ENCODE peak calls at places on chromosome X, in ten cellular contexts. O, F, T, H, G, X, B, E, P and J are unnamed samples. For H3K4me1, the result is how much of the 10 kb centered on the place peaks cover.

GRCh38 chrX:53290441-53291041 is 9.2 kb upstream of the IQSEC2 start:
- DNase-seq in O (no peak), F (no peak), T (no peak), H (no peak), G (no peak), X (no peak), B (peak), E (no peak), P (no peak), J (no peak)

GRCh38 chrX:154485150-154486051 is 1.0 kb downstream of the UBL4A start:
- DNase-seq in O (no peak), F (no peak), T (no peak), H (peak), G (no peak), X (no peak), B (peak), E (no peak), P (no peak), J (peak)

GRCh38 chrX:8288590-8288989 is 117.5 kb upstream of the VCX2 start:
- DNase-seq in O (no peak), F (no peak), T (no peak), H (no peak), G (no peak), X (no peak), B (no peak), E (no peak), P (no peak), J (no peak)

GRCh38 chrX:54411732-54412131 is 28.5 kb upstream of the TSR2 start:
- DNase-seq in O (no peak), F (no peak), T (no peak), H (no peak), G (peak), X (no peak), B (no peak), E (no peak), P (no peak), J (no peak)

GRCh38 chrX:35699642-35700041 is 98.5 kb upstream of the MAGEB16 start:
- DNase-seq in O (no peak), F (no peak), T (no peak), H (no peak), G (no peak), X (no peak), B (no peak), E (no peak), P (no peak), J (no peak)

GRCh38 chrX:42246814-42247213 is 323.5 kb upstream of the CASK start:
- DNase-seq in O (peak), F (no peak), T (no peak), H (no peak), G (no peak), X (no peak), B (no peak), E (peak), P (no peak), J (no peak)

GRCh38 chrX:151975228-151975593 is 735 bp upstream of the GABRE start:
- DNase-seq in O (no peak), F (no peak), T (no peak), H (no peak), G (no peak), X (no peak), B (no peak), E (no peak), P (no peak), J (no peak)

GRCh38 chrX:63784902-63785692 is at the start of gene ARHGEF9:
- DNase-seq in O (no peak), F (peak), T (no peak), H (no peak), G (peak), X (no peak), B (peak), E (no peak), P (peak), J (peak)

GRCh38 chrX:57364145-57364544 is 77.6 kb downstream of the FAAH2 start:
- DNase-seq in O (no peak), F (no peak), T (no peak), H (no peak), G (no peak), X (no peak), B (no peak), E (no peak), P (no peak), J (no peak)

GRCh38 chrX:139246295-139246694 is 284.2 kb upstream of the F9 start:
- DNase-seq in O (no peak), F (no peak), T (no peak), H (no peak), G (no peak), X (no peak), B (no peak), E (no peak), P (no peak), J (no peak)

GRCh38 chrX:67207912-67208311 is 335.9 kb upstream of the AR start:
- DNase-seq in O (no peak), F (no peak), T (no peak), H (no peak), G (no peak), X (no peak), B (no peak), E (no peak), P (no peak), J (no peak)

GRCh38 chrX:153687121-153688039 is at the start of gene SLC6A8:
- DNase-seq in O (peak), F (peak), T (peak), H (no peak), G (peak), X (peak), B (peak), E (peak), P (peak), J (peak)

GRCh38 chrX:115460565-115460888 is 100.4 kb upstream of the PLS3 start:
- DNase-seq in O (no peak), F (no peak), T (no peak), H (no peak), G (no peak), X (no peak), B (no peak), E (no peak), P (no peak), J (no peak)

GRCh38 chrX:149638860-149639259 is 7.3 kb upstream of the TMEM185A start:
- DNase-seq in O (no peak), F (no peak), T (no peak), H (no peak), G (no peak), X (peak), B (no peak), E (no peak), P (no peak), J (no peak)

GRCh38 chrX:1464282-1465131 is 11.8 kb upstream of the ASMTL start:
- DNase-seq in O (no peak), F (no peak), T (no peak), H (no peak), G (peak), X (peak), B (peak), E (peak), P (no peak), J (no peak)

GRCh38 chrX:46642145-46642544 is 68.6 kb downstream of the CHST7 start:
- DNase-seq in O (no peak), F (no peak), T (no peak), H (no peak), G (peak), X (no peak), B (no peak), E (no peak), P (no peak), J (peak)

GRCh38 chrX:109797311-109797975 is 64.4 kb upstream of the ACSL4 start:
- DNase-seq in O (no peak), F (no peak), T (no peak), H (no peak), G (no peak), X (no peak), B (no peak), E (no peak), P (no peak), J (no peak)

GRCh38 chrX:136909119-136909705 is 28.7 kb upstream of the RBMX start:
- DNase-seq in O (peak), F (peak), T (peak), H (peak), G (peak), X (peak), B (peak), E (peak), P (peak), J (peak)

GRCh38 chrX:123487226-123487625 is 245.6 kb downstream of the THOC2 start:
- DNase-seq in O (no peak), F (no peak), T (no peak), H (no peak), G (no peak), X (no peak), B (no peak), E (no peak), P (no peak), J (no peak)

GRCh38 chrX:38807873-38808272 is 6.6 kb downstream of the MID1IP1 start:
- DNase-seq in O (no peak), F (no peak), T (no peak), H (no peak), G (no peak), X (no peak), B (no peak), E (no peak), P (no peak), J (no peak)

GRCh38 chrX:4239650-4240540 is 526.4 kb upstream of the PRKX start:
- DNase-seq in O (no peak), F (no peak), T (no peak), H (no peak), G (no peak), X (no peak), B (no peak), E (no peak), P (no peak), J (no peak)

GRCh38 chrX:91137881-91138280 is 296.8 kb upstream of the PABPC5 start:
- DNase-seq in O (no peak), F (no peak), T (no peak), H (no peak), G (no peak), X (no peak), B (no peak), E (no peak), P (no peak), J (no peak)

GRCh38 chrX:133185938-133186337 is 32.2 kb downstream of the TFDP3 start:
- DNase-seq in O (no peak), F (no peak), T (no peak), H (no peak), G (no peak), X (no peak), B (no peak), E (no peak), P (peak), J (peak)

GRCh38 chrX:101229155-101229554 is 9.6 kb downstream of the DRP2 start:
- DNase-seq in O (no peak), F (no peak), T (no peak), H (no peak), G (no peak), X (no peak), B (no peak), E (no peak), P (no peak), J (no peak)

GRCh38 chrX:104795804-104796203 is 229.8 kb downstream of the IL1RAPL2 start:
- DNase-seq in O (no peak), F (no peak), T (no peak), H (no peak), G (no peak), X (no peak), B (no peak), E (no peak), P (no peak), J (no peak)

GRCh38 chrX:52082578-52082977 is 13.6 kb upstream of the MAGED4B start:
- DNase-seq in O (no peak), F (no peak), T (no peak), H (no peak), G (peak), X (no peak), B (no peak), E (no peak), P (no peak), J (no peak)

GRCh38 chrX:47643926-47644325 is 6.4 kb downstream of the ELK1 start:
- DNase-seq in O (no peak), F (no peak), T (no peak), H (no peak), G (no peak), X (no peak), B (no peak), E (no peak), P (no peak), J (no peak)

GRCh38 chrX:138890491-138890890 is 179.0 kb upstream of the FGF13 start:
- DNase-seq in O (no peak), F (no peak), T (no peak), H (no peak), G (no peak), X (no peak), B (no peak), E (no peak), P (no peak), J (no peak)

GRCh38 chrX:154379569-154379951 is 465 bp downstream of the EMD start:
- DNase-seq in O (no peak), F (no peak), T (no peak), H (no peak), G (no peak), X (no peak), B (no peak), E (no peak), P (no peak), J (no peak)

GRCh38 chrX:129786210-129786651 is 6.5 kb downstream of the SASH3 start:
- DNase-seq in O (no peak), F (no peak), T (no peak), H (no peak), G (no peak), X (no peak), B (no peak), E (no peak), P (peak), J (no peak)
- H3K4me3 ChIP-seq in O (no peak), F (no peak), T (no peak), H (no peak), G (no peak), X (no peak), B (no peak), E (no peak), P (no peak), J (no peak)

GRCh38 chrX:70346671-70347070 is 56.8 kb downstream of the KIF4A start:
- DNase-seq in O (no peak), F (no peak), T (no peak), H (no peak), G (no peak), X (no peak), B (no peak), E (no peak), P (no peak), J (no peak)
- H3K27ac ChIP-seq in O (no peak), F (no peak), T (no peak), H (no peak), G (no peak), X (no peak), B (no peak), E (no peak), P (no peak), J (no peak)

GRCh38 chrX:150693782-150694574 is 782 bp downstream of the MTMR1 start:
- DNase-seq in O (peak), F (peak), T (peak), H (no peak), G (peak), X (peak), B (peak), E (peak), P (peak), J (peak)

GRCh38 chrX:150690126-150690525 is 3.1 kb upstream of the MTMR1 start:
- DNase-seq in O (no peak), F (no peak), T (no peak), H (no peak), G (peak), X (peak), B (no peak), E (no peak), P (no peak), J (no peak)

GRCh38 chrX:150694738-150695410 is 1.7 kb downstream of the MTMR1 start:
- DNase-seq in O (no peak), F (no peak), T (no peak), H (no peak), G (peak), X (no peak), B (no peak), E (no peak), P (no peak), J (no peak)

GRCh38 chrX:150692296-150692695 is 900 bp upstream of the MTMR1 start:
- DNase-seq in O (no peak), F (no peak), T (no peak), H (no peak), G (peak), X (no peak), B (no peak), E (no peak), P (no peak), J (no peak)

GRCh38 chrX:150692837-150693781 is at the start of gene MTMR1:
- DNase-seq in O (peak), F (peak), T (peak), H (no peak), G (peak), X (no peak), B (peak), E (no peak), P (peak), J (peak)
- H3K4me1 ChIP-seq in O (under half), F (under half), T (under half), H (under half), G (under half), X (under half), B (under half), E (under half), P (under half), J (under half)

GRCh38 chrX:107673401-107673800 is 45.1 kb downstream of the PRPS1 start:
- DNase-seq in O (no peak), F (no peak), T (no peak), H (no peak), G (no peak), X (no peak), B (no peak), E (no peak), P (no peak), J (no peak)

GRCh38 chrX:107673933-107674479 is 45.7 kb downstream of the PRPS1 start:
- DNase-seq in O (peak), F (peak), T (peak), H (peak), G (peak), X (peak), B (peak), E (peak), P (peak), J (peak)

GRCh38 chrX:107675365-107675654 is 47.0 kb downstream of the PRPS1 start:
- DNase-seq in O (no peak), F (no peak), T (no peak), H (no peak), G (no peak), X (no peak), B (no peak), E (no peak), P (no peak), J (no peak)

GRCh38 chrX:107674480-107675364 is 46.4 kb downstream of the PRPS1 start:
- DNase-seq in O (peak), F (peak), T (no peak), H (peak), G (no peak), X (peak), B (peak), E (peak), P (peak), J (peak)

GRCh38 chrX:107672955-107673378 is 44.7 kb downstream of the PRPS1 start:
- DNase-seq in O (peak), F (peak), T (peak), H (peak), G (peak), X (peak), B (peak), E (peak), P (peak), J (peak)
- H3K4me3 ChIP-seq in O (no peak), F (no peak), T (no peak), H (peak), G (no peak), X (no peak), B (no peak), E (no peak), P (no peak), J (no peak)

GRCh38 chrX:20596856-20597255 is 330.1 kb upstream of the RPS6KA3 start:
- DNase-seq in O (no peak), F (no peak), T (no peak), H (no peak), G (no peak), X (no peak), B (no peak), E (no peak), P (no peak), J (no peak)

GRCh38 chrX:20593836-20594235 is 327.1 kb upstream of the RPS6KA3 start:
- DNase-seq in O (no peak), F (no peak), T (no peak), H (no peak), G (no peak), X (no peak), B (no peak), E (no peak), P (no peak), J (no peak)

GRCh38 chrX:20595928-20596550 is 329.3 kb upstream of the RPS6KA3 start:
- DNase-seq in O (no peak), F (no peak), T (no peak), H (no peak), G (no peak), X (no peak), B (no peak), E (no peak), P (no peak), J (no peak)

GRCh38 chrX:20593402-20593801 is 326.7 kb upstream of the RPS6KA3 start:
- DNase-seq in O (no peak), F (no peak), T (no peak), H (no peak), G (no peak), X (no peak), B (no peak), E (no peak), P (no peak), J (no peak)

GRCh38 chrX:20594985-20595384 is 328.3 kb upstream of the RPS6KA3 start:
- DNase-seq in O (no peak), F (no peak), T (no peak), H (no peak), G (no peak), X (no peak), B (no peak), E (no peak), P (no peak), J (no peak)
- H3K27ac ChIP-seq in O (no peak), F (no peak), T (no peak), H (no peak), G (no peak), X (no peak), B (no peak), E (no peak), P (no peak), J (no peak)